ENCODE peak calls at places on chromosomes 7 and 10, in nine cellular contexts. Y is cardiac fibroblast, T is KG1, A is NAMALWA, I is Panc1, O is sciatic nerve, B is uterus, G is chondrocyte, J is fibroblast of pulmonary artery. C is an unnamed sample.
A peak's percentile ranks its signal among the peaks of the same experiment; 100 is the strongest.

GRCh38 chr10:2111936-2112335 is 374.6 kb upstream of the ADARB2 start:
- DNase-seq in J (no peak), A (no peak), B (no peak), O (no peak), T (no peak), I (peak; percentile 73), Y (peak; percentile 32), G (no peak), C (no peak)

GRCh38 chr7:135653285-135654080 is 8.8 kb upstream of the STMP1 start:
- DNase-seq in I (no peak), B (no peak), A (no peak), G (no peak), T (no peak), J (no peak), Y (no peak), O (no peak), C (no peak)

GRCh38 chr7:139034855-139035587 is 821 bp downstream of the ZC3HAV1L start:
- DNase-seq in B (peak; percentile 38), J (peak; percentile 22), G (no peak), T (no peak), I (no peak), A (no peak), O (peak; percentile 66), Y (peak; percentile 36), C (peak; percentile 37)

GRCh38 chr7:47786557-47787248 is 161.6 kb downstream of the PKD1L1 start:
- DNase-seq in Y (peak; percentile 99), I (peak; percentile 95), G (no peak), O (peak; percentile 80), A (no peak), B (peak; percentile 85), T (no peak), J (peak; percentile 99), C (no peak)

GRCh38 chr10:100847440-100847839 is 65.3 kb upstream of the SLF2 start:
- DNase-seq in A (no peak), G (no peak), B (no peak), Y (peak; percentile 32), O (no peak), I (peak; percentile 39), T (no peak), J (peak; percentile 4), C (no peak)

GRCh38 chr7:82945480-82945879 is 217.2 kb downstream of the PCLO start:
- DNase-seq in J (no peak), B (no peak), O (no peak), T (no peak), A (no peak), Y (no peak), I (no peak), G (no peak), C (no peak)

GRCh38 chr10:79144341-79145173 is 75.8 kb downstream of the ZMIZ1 start:
- DNase-seq in T (no peak), Y (no peak), J (no peak), G (no peak), O (no peak), A (no peak), B (no peak), I (no peak), C (no peak)

GRCh38 chr10:96501985-96502384 is 11.7 kb downstream of the TLL2 start:
- DNase-seq in A (no peak), Y (no peak), J (no peak), G (no peak), I (no peak), B (no peak), O (no peak), T (no peak), C (no peak)